ENCODE peak calls at places on chromosomes 13 and 19, in ten cellular contexts. T is NCI-H345; R is amygdala; E is GF-D8; O is A549; Q is activated CD4-positive, alpha-beta T cell treated with anti-CD3 and anti-CD28 coated beads for 4 hours; F is heart left ventricle; J is A172; B is WTC11; N is left colon. S is an unnamed sample.

GRCh38 chr19:1156305-1156801 is 17.7 kb downstream of the SBNO2 start:
- DNase-seq in T (no peak), R (no peak), E (no peak), O (peak), Q (no peak), F (no peak), J (no peak), B (peak), N (no peak), S (no peak)

GRCh38 chr19:4555657-4556561 is 3.6 kb downstream of the SEMA6B start:
- DNase-seq in T (no peak), R (no peak), E (no peak), O (peak), Q (no peak), F (no peak), J (peak), B (peak), N (no peak), S (peak)

GRCh38 chr19:49809155-49809986 is 3.7 kb downstream of the FUZ start:
- DNase-seq in T (peak), R (peak), E (no peak), O (peak), Q (peak), F (peak), J (no peak), B (peak), N (peak), S (peak)

GRCh38 chr19:42552086-42553065 is 24.1 kb upstream of the CEACAM1 start:
- DNase-seq in T (no peak), R (no peak), E (no peak), O (no peak), Q (no peak), F (no peak), J (no peak), B (no peak), N (no peak), S (no peak)

GRCh38 chr19:3855321-3855720 is 13.5 kb downstream of the ZFR2 start:
- DNase-seq in T (no peak), R (no peak), E (no peak), O (peak), Q (no peak), F (no peak), J (peak), B (no peak), N (peak), S (peak)

GRCh38 chr19:49557641-49558325 is 22.6 kb downstream of the NOSIP start:
- DNase-seq in T (no peak), R (no peak), E (no peak), O (no peak), Q (no peak), F (no peak), J (no peak), B (no peak), N (no peak), S (no peak)

GRCh38 chr13:68727165-68727564 is 1380.5 kb upstream of the ATXN8OS start:
- DNase-seq in T (no peak), R (no peak), E (no peak), O (no peak), Q (no peak), F (no peak), J (peak), B (no peak), N (no peak), S (peak)

GRCh38 chr13:96988441-96988840 is 5.8 kb downstream of the OXGR1 start:
- DNase-seq in T (no peak), R (no peak), E (no peak), O (no peak), Q (no peak), F (no peak), J (no peak), B (no peak), N (no peak), S (no peak)